ENCODE peak calls at places on chromosomes 7 and 10, in eight cellular contexts. One of them, this sample, is unnamed.

GRCh38 chr7:92158660-92159575 is 20.0 kb downstream of the LRRD1 start:
- DNase-seq in prostate gland: no peak
- DNase-seq in cardiac fibroblast: peak
- DNase-seq in breast epithelium: no peak
- DNase-seq in fibroblast of the aortic adventitia: peak
- DNase-seq in OCI-LY7: no peak
- DNase-seq in choroid plexus epithelial cell: peak
- DNase-seq in neural progenitor cell: no peak
- DNase-seq in this sample: no peak

GRCh38 chr10:91635401-91636400 is 2.8 kb upstream of the PPP1R3C start:
- DNase-seq in prostate gland: peak
- DNase-seq in cardiac fibroblast: peak
- DNase-seq in breast epithelium: no peak
- DNase-seq in fibroblast of the aortic adventitia: peak
- DNase-seq in OCI-LY7: peak
- DNase-seq in choroid plexus epithelial cell: peak
- DNase-seq in neural progenitor cell: peak
- DNase-seq in this sample: peak

GRCh38 chr10:97188234-97188847 is 2.6 kb upstream of the SLIT1 start:
- DNase-seq in prostate gland: no peak
- DNase-seq in cardiac fibroblast: no peak
- DNase-seq in breast epithelium: no peak
- DNase-seq in fibroblast of the aortic adventitia: no peak
- DNase-seq in OCI-LY7: no peak
- DNase-seq in choroid plexus epithelial cell: no peak
- DNase-seq in neural progenitor cell: no peak
- DNase-seq in this sample: no peak

GRCh38 chr10:27242473-27242950 is 1.9 kb upstream of the ACBD5 start:
- DNase-seq in prostate gland: no peak
- DNase-seq in cardiac fibroblast: no peak
- DNase-seq in breast epithelium: no peak
- DNase-seq in fibroblast of the aortic adventitia: no peak
- DNase-seq in OCI-LY7: no peak
- DNase-seq in choroid plexus epithelial cell: no peak
- DNase-seq in neural progenitor cell: no peak
- DNase-seq in this sample: no peak

GRCh38 chr7:149713061-149713730 is 60.2 kb downstream of the ZNF467 start:
- DNase-seq in prostate gland: no peak
- DNase-seq in cardiac fibroblast: no peak
- DNase-seq in breast epithelium: no peak
- DNase-seq in fibroblast of the aortic adventitia: no peak
- DNase-seq in OCI-LY7: no peak
- DNase-seq in choroid plexus epithelial cell: no peak
- DNase-seq in neural progenitor cell: no peak
- DNase-seq in this sample: no peak

GRCh38 chr7:93146465-93147127 is 1.6 kb downstream of the SAMD9L start:
- DNase-seq in prostate gland: no peak
- DNase-seq in cardiac fibroblast: no peak
- DNase-seq in breast epithelium: no peak
- DNase-seq in fibroblast of the aortic adventitia: no peak
- DNase-seq in OCI-LY7: no peak
- DNase-seq in choroid plexus epithelial cell: peak
- DNase-seq in neural progenitor cell: no peak
- DNase-seq in this sample: no peak

GRCh38 chr7:29946428-29947186 is 43.0 kb downstream of the SCRN1 start:
- DNase-seq in prostate gland: no peak
- DNase-seq in cardiac fibroblast: peak
- DNase-seq in breast epithelium: no peak
- DNase-seq in fibroblast of the aortic adventitia: peak
- DNase-seq in OCI-LY7: peak
- DNase-seq in choroid plexus epithelial cell: peak
- DNase-seq in neural progenitor cell: no peak
- DNase-seq in this sample: no peak

GRCh38 chr7:130149575-130150139 is 55.5 kb downstream of the TMEM209 start:
- DNase-seq in prostate gland: no peak
- DNase-seq in cardiac fibroblast: no peak
- DNase-seq in breast epithelium: no peak
- DNase-seq in fibroblast of the aortic adventitia: no peak
- DNase-seq in OCI-LY7: peak
- DNase-seq in choroid plexus epithelial cell: no peak
- DNase-seq in neural progenitor cell: no peak
- DNase-seq in this sample: no peak

GRCh38 chr7:22668971-22669401 is 58.0 kb upstream of the IL6 start:
- DNase-seq in prostate gland: no peak
- DNase-seq in cardiac fibroblast: no peak
- DNase-seq in breast epithelium: no peak
- DNase-seq in fibroblast of the aortic adventitia: no peak
- DNase-seq in OCI-LY7: no peak
- DNase-seq in choroid plexus epithelial cell: no peak
- DNase-seq in neural progenitor cell: no peak
- DNase-seq in this sample: no peak

GRCh38 chr7:42831051-42831952 is 80.6 kb downstream of the C7orf25 start:
- DNase-seq in prostate gland: peak
- DNase-seq in cardiac fibroblast: peak
- DNase-seq in breast epithelium: no peak
- DNase-seq in fibroblast of the aortic adventitia: peak
- DNase-seq in OCI-LY7: peak
- DNase-seq in choroid plexus epithelial cell: peak
- DNase-seq in neural progenitor cell: peak
- DNase-seq in this sample: no peak

GRCh38 chr10:18689498-18689897 is 30.3 kb downstream of the ARL5B start:
- DNase-seq in prostate gland: no peak
- DNase-seq in cardiac fibroblast: peak
- DNase-seq in breast epithelium: no peak
- DNase-seq in fibroblast of the aortic adventitia: peak
- DNase-seq in OCI-LY7: no peak
- DNase-seq in choroid plexus epithelial cell: peak
- DNase-seq in neural progenitor cell: peak
- DNase-seq in this sample: no peak

GRCh38 chr7:512541-513311 is 6.9 kb downstream of the PDGFA start:
- DNase-seq in prostate gland: peak
- DNase-seq in cardiac fibroblast: peak
- DNase-seq in breast epithelium: no peak
- DNase-seq in fibroblast of the aortic adventitia: no peak
- DNase-seq in OCI-LY7: no peak
- DNase-seq in choroid plexus epithelial cell: no peak
- DNase-seq in neural progenitor cell: no peak
- DNase-seq in this sample: peak

GRCh38 chr10:26946103-26946907 is 85.5 kb upstream of the ABI1 start:
- DNase-seq in prostate gland: peak
- DNase-seq in cardiac fibroblast: no peak
- DNase-seq in breast epithelium: no peak
- DNase-seq in fibroblast of the aortic adventitia: no peak
- DNase-seq in OCI-LY7: no peak
- DNase-seq in choroid plexus epithelial cell: no peak
- DNase-seq in neural progenitor cell: no peak
- DNase-seq in this sample: no peak

GRCh38 chr10:52739380-52740154 is 33.0 kb downstream of the MBL2 start:
- DNase-seq in prostate gland: no peak
- DNase-seq in cardiac fibroblast: no peak
- DNase-seq in breast epithelium: no peak
- DNase-seq in fibroblast of the aortic adventitia: no peak
- DNase-seq in OCI-LY7: no peak
- DNase-seq in choroid plexus epithelial cell: no peak
- DNase-seq in neural progenitor cell: no peak
- DNase-seq in this sample: no peak

GRCh38 chr7:157336383-157337315 is at the start of gene DNAJB6:
- DNase-seq in prostate gland: peak
- DNase-seq in cardiac fibroblast: peak
- DNase-seq in breast epithelium: peak
- DNase-seq in fibroblast of the aortic adventitia: peak
- DNase-seq in OCI-LY7: peak
- DNase-seq in choroid plexus epithelial cell: peak
- DNase-seq in neural progenitor cell: peak
- DNase-seq in this sample: peak

GRCh38 chr10:36779238-36779846 is 346.1 kb upstream of the ANKRD30A start:
- DNase-seq in prostate gland: no peak
- DNase-seq in cardiac fibroblast: peak
- DNase-seq in breast epithelium: no peak
- DNase-seq in fibroblast of the aortic adventitia: peak
- DNase-seq in OCI-LY7: no peak
- DNase-seq in choroid plexus epithelial cell: peak
- DNase-seq in neural progenitor cell: peak
- DNase-seq in this sample: no peak

GRCh38 chr10:106660550-106660949 is 504.0 kb downstream of the SORCS1 start:
- DNase-seq in prostate gland: no peak
- DNase-seq in cardiac fibroblast: no peak
- DNase-seq in breast epithelium: no peak
- DNase-seq in fibroblast of the aortic adventitia: no peak
- DNase-seq in OCI-LY7: no peak
- DNase-seq in choroid plexus epithelial cell: no peak
- DNase-seq in neural progenitor cell: no peak
- DNase-seq in this sample: no peak

GRCh38 chr10:106661133-106661766 is 503.3 kb downstream of the SORCS1 start:
- DNase-seq in prostate gland: no peak
- DNase-seq in cardiac fibroblast: no peak
- DNase-seq in breast epithelium: no peak
- DNase-seq in fibroblast of the aortic adventitia: no peak
- DNase-seq in OCI-LY7: no peak
- DNase-seq in choroid plexus epithelial cell: no peak
- DNase-seq in neural progenitor cell: no peak
- DNase-seq in this sample: no peak

DNA sequence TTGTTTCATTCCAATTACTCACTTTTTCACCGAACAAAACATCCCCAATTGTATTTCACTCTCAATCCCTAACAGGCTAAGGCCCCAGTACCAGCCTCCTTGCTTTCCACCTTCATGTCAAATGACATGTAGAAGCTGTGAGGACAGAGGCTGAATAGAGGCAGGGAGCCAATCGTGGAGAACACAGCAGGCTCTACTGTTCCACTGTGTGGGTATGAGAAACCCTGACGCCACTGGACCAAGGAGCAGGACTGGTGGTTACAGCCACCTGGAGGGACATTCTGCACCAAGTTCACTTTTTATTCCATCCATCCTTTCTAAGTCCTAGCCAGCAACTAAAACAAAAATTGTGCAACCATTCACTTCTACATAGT is 502.8 kb downstream of the SORCS1 start:
- DNase-seq in prostate gland: peak
- DNase-seq in cardiac fibroblast: no peak
- DNase-seq in breast epithelium: no peak
- DNase-seq in fibroblast of the aortic adventitia: no peak
- DNase-seq in OCI-LY7: no peak
- DNase-seq in choroid plexus epithelial cell: no peak
- DNase-seq in neural progenitor cell: no peak
- DNase-seq in this sample: no peak
- TF ChIP-seq CTCF in prostate gland: no peak
- TF ChIP-seq CTCF in cardiac fibroblast: no peak
- TF ChIP-seq CTCF in breast epithelium: no peak
- TF ChIP-seq CTCF in fibroblast of the aortic adventitia: no peak
- TF ChIP-seq CTCF in OCI-LY7: no peak
- TF ChIP-seq CTCF in choroid plexus epithelial cell: no peak
- TF ChIP-seq CTCF in neural progenitor cell: no peak
- TF ChIP-seq CTCF in this sample: no peak

DNA sequence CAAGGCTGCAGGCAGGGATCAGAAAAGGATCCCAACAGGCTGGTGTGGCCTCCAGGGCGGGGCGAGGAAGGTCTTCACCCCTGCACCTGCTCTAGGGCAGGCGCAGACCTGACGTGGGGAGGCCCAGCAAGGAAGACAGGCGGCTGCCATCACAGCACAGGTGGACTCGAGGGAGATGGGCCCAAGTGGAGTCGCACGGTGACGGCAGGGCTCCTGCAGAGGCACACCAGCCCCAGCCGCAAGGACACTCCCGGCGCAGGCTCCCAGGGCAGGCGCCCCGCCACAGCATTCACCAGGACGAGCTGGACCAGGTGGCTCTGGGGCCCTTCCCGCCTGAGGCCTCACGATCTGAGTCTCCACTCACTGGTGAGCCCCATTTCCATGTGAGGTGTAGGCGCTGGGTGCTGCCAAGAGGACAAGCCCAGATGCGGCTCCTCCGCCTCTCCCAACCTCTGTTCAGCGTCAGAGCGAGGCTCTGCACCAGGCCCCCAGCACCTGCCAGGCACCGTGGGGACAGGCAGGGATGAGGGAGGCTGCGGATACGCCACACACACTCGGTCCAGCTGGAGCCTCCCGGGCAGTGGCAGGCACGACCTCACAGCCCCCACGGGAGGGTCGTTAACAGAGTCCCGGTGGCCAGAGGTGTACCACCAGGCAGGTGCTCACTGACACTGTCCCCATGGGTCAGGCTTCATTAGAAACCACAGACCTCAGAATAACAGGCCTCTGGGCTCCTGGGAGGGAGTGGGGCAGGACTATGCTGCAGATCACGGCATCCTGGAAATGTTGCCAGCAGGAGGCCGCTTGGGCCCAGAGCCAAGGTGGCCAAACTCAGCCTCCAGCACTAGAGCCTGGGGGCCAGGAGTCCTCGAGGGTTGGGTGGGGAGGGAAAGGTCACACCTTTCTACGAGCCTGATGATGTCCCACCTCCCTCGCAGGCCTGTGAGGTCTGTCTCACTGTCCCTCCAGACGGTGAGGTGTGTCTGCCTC is 111.6 kb downstream of the MAD1L1 start:
- DNase-seq in prostate gland: no peak
- DNase-seq in cardiac fibroblast: peak
- DNase-seq in breast epithelium: no peak
- DNase-seq in fibroblast of the aortic adventitia: no peak
- DNase-seq in OCI-LY7: no peak
- DNase-seq in choroid plexus epithelial cell: peak
- DNase-seq in neural progenitor cell: no peak
- DNase-seq in this sample: no peak
- TF ChIP-seq CTCF in prostate gland: no peak
- TF ChIP-seq CTCF in cardiac fibroblast: no peak
- TF ChIP-seq CTCF in breast epithelium: no peak
- TF ChIP-seq CTCF in fibroblast of the aortic adventitia: no peak
- TF ChIP-seq CTCF in OCI-LY7: no peak
- TF ChIP-seq CTCF in choroid plexus epithelial cell: peak
- TF ChIP-seq CTCF in neural progenitor cell: no peak
- TF ChIP-seq CTCF in this sample: no peak

GRCh38 chr7:84291756-84292155 is 97.2 kb upstream of the SEMA3A start:
- DNase-seq in prostate gland: no peak
- DNase-seq in cardiac fibroblast: no peak
- DNase-seq in breast epithelium: no peak
- DNase-seq in fibroblast of the aortic adventitia: no peak
- DNase-seq in OCI-LY7: no peak
- DNase-seq in choroid plexus epithelial cell: no peak
- DNase-seq in neural progenitor cell: peak
- DNase-seq in this sample: no peak

GRCh38 chr7:84297606-84298005 is 103.0 kb upstream of the SEMA3A start:
- DNase-seq in prostate gland: no peak
- DNase-seq in cardiac fibroblast: no peak
- DNase-seq in breast epithelium: no peak
- DNase-seq in fibroblast of the aortic adventitia: no peak
- DNase-seq in OCI-LY7: no peak
- DNase-seq in choroid plexus epithelial cell: no peak
- DNase-seq in neural progenitor cell: no peak
- DNase-seq in this sample: no peak

GRCh38 chr7:84294391-84294790 is 99.8 kb upstream of the SEMA3A start:
- DNase-seq in prostate gland: no peak
- DNase-seq in cardiac fibroblast: no peak
- DNase-seq in breast epithelium: no peak
- DNase-seq in fibroblast of the aortic adventitia: no peak
- DNase-seq in OCI-LY7: no peak
- DNase-seq in choroid plexus epithelial cell: no peak
- DNase-seq in neural progenitor cell: no peak
- DNase-seq in this sample: no peak

GRCh38 chr7:84294907-84295455 is 100.4 kb upstream of the SEMA3A start:
- DNase-seq in prostate gland: no peak
- DNase-seq in cardiac fibroblast: no peak
- DNase-seq in breast epithelium: no peak
- DNase-seq in fibroblast of the aortic adventitia: peak
- DNase-seq in OCI-LY7: no peak
- DNase-seq in choroid plexus epithelial cell: no peak
- DNase-seq in neural progenitor cell: no peak
- DNase-seq in this sample: no peak
- TF ChIP-seq CTCF in prostate gland: no peak
- TF ChIP-seq CTCF in cardiac fibroblast: no peak
- TF ChIP-seq CTCF in breast epithelium: no peak
- TF ChIP-seq CTCF in fibroblast of the aortic adventitia: no peak
- TF ChIP-seq CTCF in OCI-LY7: no peak
- TF ChIP-seq CTCF in choroid plexus epithelial cell: no peak
- TF ChIP-seq CTCF in neural progenitor cell: no peak
- TF ChIP-seq CTCF in this sample: no peak

GRCh38 chr7:17716816-17717215 is 223.5 kb downstream of the SNX13 start:
- DNase-seq in prostate gland: no peak
- DNase-seq in cardiac fibroblast: no peak
- DNase-seq in breast epithelium: no peak
- DNase-seq in fibroblast of the aortic adventitia: no peak
- DNase-seq in OCI-LY7: no peak
- DNase-seq in choroid plexus epithelial cell: no peak
- DNase-seq in neural progenitor cell: no peak
- DNase-seq in this sample: no peak
- TF ChIP-seq CTCF in prostate gland: no peak
- TF ChIP-seq CTCF in cardiac fibroblast: no peak
- TF ChIP-seq CTCF in breast epithelium: no peak
- TF ChIP-seq CTCF in fibroblast of the aortic adventitia: no peak
- TF ChIP-seq CTCF in OCI-LY7: no peak
- TF ChIP-seq CTCF in choroid plexus epithelial cell: no peak
- TF ChIP-seq CTCF in neural progenitor cell: no peak
- TF ChIP-seq CTCF in this sample: no peak

This sample was measured in glutamatergic neuron.